ENCODE peak calls at places on chromosomes 16 and 17, in nine cellular contexts. One of them, this sample, is unnamed.

GRCh38 chr17:14396542-14396941 is 95.7 kb downstream of the HS3ST3B1 start:
- DNase-seq in OCI-LY7: no peak
- DNase-seq in body of pancreas: no peak
- DNase-seq in suprapubic skin: no peak
- DNase-seq in upper lobe of right lung: no peak
- DNase-seq in coronary artery: no peak
- DNase-seq in GM12865: no peak
- DNase-seq in progenitor cell of endocrine pancreas: no peak
- DNase-seq in AG04450: no peak
- DNase-seq in this sample: no peak

GRCh38 chr17:46135879-46136562 is 57.2 kb downstream of the KANSL1 start:
- DNase-seq in upper lobe of right lung: no peak
- DNase-seq in OCI-LY7: no peak
- DNase-seq in suprapubic skin: no peak
- DNase-seq in body of pancreas: no peak
- DNase-seq in AG04450: no peak
- DNase-seq in progenitor cell of endocrine pancreas: no peak
- DNase-seq in GM12865: no peak
- DNase-seq in coronary artery: no peak
- DNase-seq in this sample: no peak

GRCh38 chr17:260031-260791 is 78.8 kb upstream of the DOC2B start:
- DNase-seq in body of pancreas: no peak
- DNase-seq in OCI-LY7: peak
- DNase-seq in progenitor cell of endocrine pancreas: no peak
- DNase-seq in coronary artery: no peak
- DNase-seq in AG04450: no peak
- DNase-seq in suprapubic skin: peak
- DNase-seq in upper lobe of right lung: peak
- DNase-seq in GM12865: no peak
- DNase-seq in this sample: peak

GRCh38 chr16:88839026-88839529 is 17.7 kb downstream of the GALNS start:
- DNase-seq in OCI-LY7: no peak
- DNase-seq in AG04450: no peak
- DNase-seq in body of pancreas: no peak
- DNase-seq in GM12865: no peak
- DNase-seq in coronary artery: no peak
- DNase-seq in progenitor cell of endocrine pancreas: no peak
- DNase-seq in suprapubic skin: no peak
- DNase-seq in upper lobe of right lung: no peak
- DNase-seq in this sample: no peak

GRCh38 chr16:65600046-65600445 is 478.2 kb upstream of the CDH11 start:
- DNase-seq in body of pancreas: no peak
- DNase-seq in OCI-LY7: no peak
- DNase-seq in AG04450: no peak
- DNase-seq in coronary artery: no peak
- DNase-seq in upper lobe of right lung: no peak
- DNase-seq in suprapubic skin: no peak
- DNase-seq in progenitor cell of endocrine pancreas: no peak
- DNase-seq in GM12865: no peak
- DNase-seq in this sample: no peak

GRCh38 chr16:85309656-85310587 is 197.7 kb upstream of the CIBAR2 start:
- DNase-seq in OCI-LY7: peak
- DNase-seq in suprapubic skin: no peak
- DNase-seq in body of pancreas: peak
- DNase-seq in coronary artery: no peak
- DNase-seq in upper lobe of right lung: peak
- DNase-seq in AG04450: no peak
- DNase-seq in progenitor cell of endocrine pancreas: no peak
- DNase-seq in GM12865: peak
- DNase-seq in this sample: no peak

GRCh38 chr17:68955181-68955841 is at the start of gene ABCA8:
- DNase-seq in progenitor cell of endocrine pancreas: no peak
- DNase-seq in suprapubic skin: no peak
- DNase-seq in coronary artery: no peak
- DNase-seq in body of pancreas: peak
- DNase-seq in OCI-LY7: no peak
- DNase-seq in GM12865: no peak
- DNase-seq in AG04450: peak
- DNase-seq in upper lobe of right lung: no peak
- DNase-seq in this sample: no peak

GRCh38 chr16:31874354-31875111 is 926 bp downstream of the ZNF267 start:
- DNase-seq in coronary artery: no peak
- DNase-seq in progenitor cell of endocrine pancreas: no peak
- DNase-seq in body of pancreas: peak
- DNase-seq in OCI-LY7: peak
- DNase-seq in GM12865: peak
- DNase-seq in suprapubic skin: no peak
- DNase-seq in AG04450: no peak
- DNase-seq in upper lobe of right lung: no peak
- DNase-seq in this sample: no peak

GRCh38 chr16:48112603-48113400 is 43.0 kb downstream of the ABCC12 start:
- DNase-seq in GM12865: no peak
- DNase-seq in coronary artery: no peak
- DNase-seq in progenitor cell of endocrine pancreas: no peak
- DNase-seq in OCI-LY7: no peak
- DNase-seq in AG04450: no peak
- DNase-seq in suprapubic skin: no peak
- DNase-seq in body of pancreas: peak
- DNase-seq in upper lobe of right lung: no peak
- DNase-seq in this sample: no peak

GRCh38 chr17:77132411-77133086 is 8.2 kb upstream of the SEC14L1 start:
- DNase-seq in upper lobe of right lung: no peak
- DNase-seq in OCI-LY7: no peak
- DNase-seq in progenitor cell of endocrine pancreas: no peak
- DNase-seq in AG04450: no peak
- DNase-seq in body of pancreas: no peak
- DNase-seq in suprapubic skin: no peak
- DNase-seq in GM12865: no peak
- DNase-seq in coronary artery: no peak
- DNase-seq in this sample: no peak

GRCh38 chr17:72270530-72270929 is 149.7 kb downstream of the SOX9 start:
- DNase-seq in AG04450: no peak
- DNase-seq in coronary artery: no peak
- DNase-seq in body of pancreas: peak
- DNase-seq in upper lobe of right lung: no peak
- DNase-seq in OCI-LY7: no peak
- DNase-seq in progenitor cell of endocrine pancreas: no peak
- DNase-seq in GM12865: no peak
- DNase-seq in suprapubic skin: no peak
- DNase-seq in this sample: no peak

GRCh38 chr16:27240948-27241531 is 27.5 kb downstream of the NSMCE1 start:
- DNase-seq in coronary artery: no peak
- DNase-seq in suprapubic skin: peak
- DNase-seq in GM12865: no peak
- DNase-seq in OCI-LY7: no peak
- DNase-seq in progenitor cell of endocrine pancreas: no peak
- DNase-seq in body of pancreas: no peak
- DNase-seq in AG04450: no peak
- DNase-seq in upper lobe of right lung: peak
- DNase-seq in this sample: no peak

GRCh38 chr16:28309811-28310311 is 17.5 kb downstream of the SBK1 start:
- DNase-seq in OCI-LY7: no peak
- DNase-seq in AG04450: no peak
- DNase-seq in GM12865: peak
- DNase-seq in upper lobe of right lung: peak
- DNase-seq in progenitor cell of endocrine pancreas: no peak
- DNase-seq in body of pancreas: no peak
- DNase-seq in coronary artery: no peak
- DNase-seq in suprapubic skin: no peak
- DNase-seq in this sample: no peak

GRCh38 chr16:66270333-66270927 is 96.1 kb upstream of the CDH5 start:
- DNase-seq in coronary artery: peak
- DNase-seq in AG04450: no peak
- DNase-seq in upper lobe of right lung: peak
- DNase-seq in suprapubic skin: no peak
- DNase-seq in progenitor cell of endocrine pancreas: peak
- DNase-seq in OCI-LY7: peak
- DNase-seq in body of pancreas: peak
- DNase-seq in GM12865: peak
- DNase-seq in this sample: peak

GRCh38 chr17:31568140-31568938 is 176.9 kb downstream of the RAB11FIP4 start:
- DNase-seq in suprapubic skin: no peak
- DNase-seq in progenitor cell of endocrine pancreas: no peak
- DNase-seq in coronary artery: no peak
- DNase-seq in upper lobe of right lung: peak
- DNase-seq in AG04450: no peak
- DNase-seq in body of pancreas: no peak
- DNase-seq in GM12865: no peak
- DNase-seq in OCI-LY7: no peak
- DNase-seq in this sample: no peak

GRCh38 chr16:55502801-55503366 is 6.0 kb upstream of the LPCAT2 start:
- DNase-seq in body of pancreas: peak
- DNase-seq in GM12865: no peak
- DNase-seq in OCI-LY7: no peak
- DNase-seq in upper lobe of right lung: peak
- DNase-seq in progenitor cell of endocrine pancreas: no peak
- DNase-seq in AG04450: peak
- DNase-seq in suprapubic skin: no peak
- DNase-seq in coronary artery: peak
- DNase-seq in this sample: no peak

GRCh38 chr16:2792945-2793344 is 5.3 kb upstream of the PRSS41 start:
- DNase-seq in upper lobe of right lung: no peak
- DNase-seq in coronary artery: no peak
- DNase-seq in progenitor cell of endocrine pancreas: no peak
- DNase-seq in GM12865: no peak
- DNase-seq in OCI-LY7: no peak
- DNase-seq in AG04450: no peak
- DNase-seq in suprapubic skin: no peak
- DNase-seq in body of pancreas: no peak
- DNase-seq in this sample: no peak
- TF ChIP-seq CTCF in upper lobe of right lung: no peak
- TF ChIP-seq CTCF in coronary artery: no peak
- TF ChIP-seq CTCF in progenitor cell of endocrine pancreas: no peak
- TF ChIP-seq CTCF in GM12865: no peak
- TF ChIP-seq CTCF in OCI-LY7: no peak
- TF ChIP-seq CTCF in AG04450: no peak
- TF ChIP-seq CTCF in suprapubic skin: no peak
- TF ChIP-seq CTCF in body of pancreas: no peak
- TF ChIP-seq CTCF in this sample: no peak

GRCh38 chr17:20779521-20779920 is 200.0 kb downstream of the CDRT15L2 start:
- DNase-seq in suprapubic skin: no peak
- DNase-seq in progenitor cell of endocrine pancreas: no peak
- DNase-seq in OCI-LY7: no peak
- DNase-seq in GM12865: no peak
- DNase-seq in upper lobe of right lung: no peak
- DNase-seq in coronary artery: no peak
- DNase-seq in AG04450: no peak
- DNase-seq in body of pancreas: no peak
- DNase-seq in this sample: no peak

GRCh38 chr17:20775331-20775730 is 195.8 kb downstream of the CDRT15L2 start:
- DNase-seq in OCI-LY7: no peak
- DNase-seq in suprapubic skin: no peak
- DNase-seq in upper lobe of right lung: no peak
- DNase-seq in AG04450: no peak
- DNase-seq in GM12865: no peak
- DNase-seq in body of pancreas: no peak
- DNase-seq in progenitor cell of endocrine pancreas: no peak
- DNase-seq in coronary artery: no peak
- DNase-seq in this sample: no peak

GRCh38 chr17:20771104-20771503 is 191.6 kb downstream of the CDRT15L2 start:
- DNase-seq in body of pancreas: no peak
- DNase-seq in AG04450: no peak
- DNase-seq in GM12865: no peak
- DNase-seq in coronary artery: no peak
- DNase-seq in progenitor cell of endocrine pancreas: no peak
- DNase-seq in suprapubic skin: no peak
- DNase-seq in upper lobe of right lung: no peak
- DNase-seq in OCI-LY7: no peak
- DNase-seq in this sample: no peak

DNA sequence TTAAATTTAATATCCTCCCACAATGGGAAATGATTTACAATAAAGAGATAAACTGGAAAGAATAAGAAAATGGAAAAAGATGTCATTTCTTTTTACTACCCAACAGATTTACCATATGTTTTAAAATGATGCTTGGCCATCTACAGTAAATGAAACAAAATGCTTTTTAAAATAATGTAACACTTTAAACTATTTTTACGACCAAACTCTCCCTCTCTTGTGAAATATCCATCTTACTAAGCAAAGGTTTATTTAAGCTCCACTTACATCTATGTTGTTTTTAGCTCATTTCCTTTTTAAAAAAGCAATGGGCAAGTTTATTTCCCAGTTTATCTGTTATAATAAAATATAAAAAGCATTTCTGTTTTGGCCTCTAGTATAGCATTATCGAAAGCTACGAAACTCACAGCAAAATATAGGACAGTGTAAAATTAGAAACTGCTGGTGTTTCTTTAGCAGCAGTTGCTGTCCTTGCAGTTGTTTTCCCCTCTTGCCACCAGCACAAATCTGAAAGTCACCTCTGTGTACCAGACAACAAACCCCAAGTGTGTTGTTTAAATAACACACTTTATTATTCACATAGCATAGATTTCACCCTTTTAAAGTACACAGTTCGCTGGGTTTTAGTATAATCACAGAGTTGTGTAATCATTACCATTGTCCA is 195.1 kb downstream of the CDRT15L2 start:
- DNase-seq in upper lobe of right lung: no peak
- DNase-seq in OCI-LY7: no peak
- DNase-seq in coronary artery: no peak
- DNase-seq in body of pancreas: no peak
- DNase-seq in GM12865: no peak
- DNase-seq in AG04450: no peak
- DNase-seq in progenitor cell of endocrine pancreas: no peak
- DNase-seq in suprapubic skin: no peak
- DNase-seq in this sample: no peak
- TF ChIP-seq CTCF in upper lobe of right lung: no peak
- TF ChIP-seq CTCF in OCI-LY7: no peak
- TF ChIP-seq CTCF in coronary artery: no peak
- TF ChIP-seq CTCF in body of pancreas: no peak
- TF ChIP-seq CTCF in GM12865: no peak
- TF ChIP-seq CTCF in AG04450: no peak
- TF ChIP-seq CTCF in progenitor cell of endocrine pancreas: no peak
- TF ChIP-seq CTCF in suprapubic skin: no peak
- TF ChIP-seq CTCF in this sample: no peak

GRCh38 chr16:22278841-22279240 is 18.4 kb upstream of the POLR3E start:
- DNase-seq in OCI-LY7: no peak
- DNase-seq in progenitor cell of endocrine pancreas: no peak
- DNase-seq in coronary artery: no peak
- DNase-seq in upper lobe of right lung: no peak
- DNase-seq in AG04450: no peak
- DNase-seq in GM12865: no peak
- DNase-seq in body of pancreas: no peak
- DNase-seq in suprapubic skin: no peak
- DNase-seq in this sample: no peak
- TF ChIP-seq CTCF in OCI-LY7: no peak
- TF ChIP-seq CTCF in progenitor cell of endocrine pancreas: no peak
- TF ChIP-seq CTCF in coronary artery: no peak
- TF ChIP-seq CTCF in upper lobe of right lung: no peak
- TF ChIP-seq CTCF in AG04450: no peak
- TF ChIP-seq CTCF in GM12865: no peak
- TF ChIP-seq CTCF in body of pancreas: no peak
- TF ChIP-seq CTCF in suprapubic skin: no peak
- TF ChIP-seq CTCF in this sample: no peak

DNA sequence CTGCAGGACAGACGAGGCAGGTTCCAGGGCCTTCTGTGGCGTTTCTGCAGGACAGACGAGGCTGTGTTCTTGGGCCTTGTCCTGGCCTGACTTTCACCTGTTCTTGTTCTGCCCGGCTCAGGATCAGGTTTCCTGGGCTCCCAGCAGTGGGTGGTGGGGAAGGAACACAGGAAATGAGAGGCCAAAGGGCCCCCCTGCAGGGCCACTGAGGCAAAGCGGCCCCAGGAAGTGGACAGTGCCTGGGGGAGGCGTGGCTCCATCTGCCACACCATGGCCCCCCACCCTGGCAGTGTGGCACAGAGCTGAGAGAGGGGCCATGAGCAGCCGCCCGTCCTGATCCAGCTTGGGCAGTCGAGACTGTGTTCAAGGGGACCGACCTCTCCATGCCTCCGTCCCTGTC is 20.7 kb downstream of the SPIRE2 start:
- DNase-seq in suprapubic skin: no peak
- DNase-seq in coronary artery: no peak
- DNase-seq in GM12865: no peak
- DNase-seq in AG04450: no peak
- DNase-seq in OCI-LY7: no peak
- DNase-seq in body of pancreas: no peak
- DNase-seq in progenitor cell of endocrine pancreas: no peak
- DNase-seq in upper lobe of right lung: no peak
- DNase-seq in this sample: no peak
- TF ChIP-seq CTCF in suprapubic skin: no peak
- TF ChIP-seq CTCF in coronary artery: no peak
- TF ChIP-seq CTCF in GM12865: no peak
- TF ChIP-seq CTCF in AG04450: no peak
- TF ChIP-seq CTCF in OCI-LY7: no peak
- TF ChIP-seq CTCF in body of pancreas: no peak
- TF ChIP-seq CTCF in progenitor cell of endocrine pancreas: no peak
- TF ChIP-seq CTCF in upper lobe of right lung: no peak
- TF ChIP-seq CTCF in this sample: no peak

This sample was measured in mesothelial cell of epicardium.